ENCODE peak calls at places on chromosomes 3 and 15, in five cellular contexts. Q is endothelial cell of umbilical vein, Z is stomach, E is right cardiac atrium, N is heart left ventricle. A is an unnamed sample.

GRCh38 chr15:34841220-34841841 is 46.0 kb upstream of the ACTC1 start:
- DNase-seq in N (no peak), E (no peak), Q (no peak), Z (no peak), A (no peak)

GRCh38 chr15:47411733-47412530 is 305.4 kb upstream of the SEMA6D start:
- DNase-seq in Q (peak; percentile 73), N (no peak), E (peak; percentile 49), Z (no peak), A (peak; percentile 47)

GRCh38 chr3:110126065-110126464 is 788.7 kb upstream of the DPPA4 start:
- DNase-seq in E (peak; percentile 33), Z (no peak), Q (no peak), N (no peak), A (no peak)

GRCh38 chr15:29242466-29243242 is 27.0 kb downstream of the NSMCE3 start:
- DNase-seq in E (no peak), N (no peak), Z (no peak), Q (no peak), A (no peak)

GRCh38 chr15:94375997-94376396 is 144.6 kb downstream of the MCTP2 start:
- DNase-seq in N (no peak), Z (no peak), E (no peak), Q (no peak), A (no peak)

GRCh38 chr3:39133093-39133490 is 20.3 kb downstream of the CSRNP1 start:
- DNase-seq in N (no peak), E (no peak), Q (no peak), Z (no peak), A (no peak)

GRCh38 chr3:13549513-13550256 is 760 bp downstream of the FBLN2 start:
- DNase-seq in Z (no peak), N (no peak), E (peak; percentile 79), Q (no peak), A (no peak)

GRCh38 chr3:140842984-140843649 is 98.5 kb upstream of the SLC25A36 start:
- DNase-seq in E (peak; percentile 9), Z (no peak), N (no peak), Q (no peak), A (no peak)

GRCh38 chr3:194809382-194809781 is 123.7 kb downstream of the FAM43A start:
- DNase-seq in N (no peak), E (no peak), Z (no peak), Q (no peak), A (no peak)

GRCh38 chr15:27222479-27222878 is 251.5 kb downstream of the GABRG3 start:
- DNase-seq in Z (no peak), N (no peak), Q (no peak), E (no peak), A (no peak)

GRCh38 chr15:72604794-72605193 is 49.7 kb upstream of the GOLGA6B start:
- DNase-seq in N (no peak), Z (no peak), E (no peak), Q (no peak), A (peak; percentile 21)

GRCh38 chr15:98503970-98504369 is 144.4 kb upstream of the IGF1R start:
- DNase-seq in N (no peak), Q (no peak), Z (no peak), E (no peak), A (no peak)

GRCh38 chr3:30263921-30264313 is 342.5 kb upstream of the TGFBR2 start:
- DNase-seq in Q (no peak), Z (no peak), N (no peak), E (peak; percentile 37), A (no peak)

GRCh38 chr15:40241305-40242215 is 2.7 kb downstream of the PAK6 start:
- DNase-seq in Z (peak; percentile 15), N (no peak), Q (no peak), E (no peak), A (no peak)

GRCh38 chr15:62389887-62390792 is 225.1 kb upstream of the C2CD4B start:
- DNase-seq in Z (peak; percentile 71), N (peak; percentile 79), Q (peak; percentile 74), E (peak; percentile 90), A (peak; percentile 85)

GRCh38 chr3:126019683-126020082 is 50.7 kb downstream of the ROPN1B start:
- DNase-seq in N (no peak), Z (no peak), Q (no peak), E (no peak), A (no peak)

GRCh38 chr3:4722103-4722502 is 229.0 kb downstream of the ITPR1 start:
- DNase-seq in Z (no peak), E (peak; percentile 80), N (peak; percentile 60), Q (peak; percentile 81), A (peak; percentile 51)

GRCh38 chr15:63322541-63322940 is 45.1 kb downstream of the APH1B start:
- DNase-seq in N (peak; percentile 67), E (peak; percentile 64), Z (no peak), Q (peak; percentile 39), A (no peak)

GRCh38 chr3:43894176-43895049 is 203.7 kb downstream of the ABHD5 start:
- DNase-seq in Q (peak; percentile 77), N (peak; percentile 66), E (peak; percentile 93), Z (peak; percentile 52), A (peak; percentile 84)

GRCh38 chr3:139281096-139281495 is 62.7 kb upstream of the MRPS22 start:
- DNase-seq in Q (no peak), Z (no peak), E (no peak), N (no peak), A (no peak)

GRCh38 chr3:114121996-114122709 is 56.7 kb downstream of the DRD3 start:
- DNase-seq in Q (peak; percentile 92), E (peak; percentile 53), Z (no peak), N (no peak), A (no peak)

GRCh38 chr3:122102191-122102935 is 47.2 kb downstream of the CD86 start:
- DNase-seq in E (no peak), Z (no peak), N (no peak), Q (no peak), A (no peak)

GRCh38 chr3:14397531-14397930 is 4.9 kb upstream of the SLC6A6 start:
- DNase-seq in Q (no peak), N (peak; percentile 60), Z (no peak), E (peak; percentile 63), A (no peak)

GRCh38 chr15:57060799-57061198 is 142.4 kb downstream of the TCF12 start:
- DNase-seq in E (no peak), Q (peak; percentile 89), Z (no peak), N (no peak), A (no peak)

GRCh38 chr15:39194431-39194830 is 386.4 kb upstream of the THBS1 start:
- DNase-seq in E (no peak), N (no peak), Q (peak; percentile 83), Z (no peak), A (no peak)

GRCh38 chr3:149080699-149081091 is 5.6 kb downstream of the HLTF start:
- DNase-seq in N (no peak), Z (no peak), E (no peak), Q (peak; percentile 67), A (no peak)

GRCh38 chr3:185561958-185562357 is 9.6 kb upstream of the LIPH start:
- DNase-seq in N (no peak), Z (no peak), Q (no peak), E (no peak), A (no peak)

GRCh38 chr3:128709038-128709437 is 16.9 kb upstream of the RAB7A start:
- DNase-seq in Z (no peak), Q (no peak), E (no peak), N (no peak), A (no peak)

GRCh38 chr15:58063612-58064011 is 1.9 kb downstream of the ALDH1A2 start:
- DNase-seq in Z (no peak), Q (no peak), E (no peak), N (no peak), A (no peak)

GRCh38 chr15:58064119-58065010 is 1.1 kb downstream of the ALDH1A2 start:
- DNase-seq in Z (no peak), N (no peak), Q (peak; percentile 75), E (no peak), A (no peak)

GRCh38 chr15:58062175-58062574 is 3.3 kb downstream of the ALDH1A2 start:
- DNase-seq in Z (no peak), E (no peak), N (no peak), Q (peak; percentile 66), A (no peak)

GRCh38 chr15:58065011-58065444 is 483 bp downstream of the ALDH1A2 start:
- DNase-seq in Q (peak; percentile 81), N (peak; percentile 40), Z (no peak), E (peak; percentile 81), A (no peak)

GRCh38 chr15:58062983-58063382 is 2.5 kb downstream of the ALDH1A2 start:
- DNase-seq in N (no peak), Q (peak; percentile 63), E (no peak), Z (no peak), A (no peak)
- H3K4me3 ChIP-seq in N (peak overlapping the region; percentile 62), Q (no peak overlapping the region), E (peak overlapping the region; percentile 37), Z (no peak overlapping the region), A (no peak overlapping the region)

GRCh38 chr15:95842576-95842975 is 487.9 kb upstream of the NR2F2 start:
- DNase-seq in Q (no peak), N (no peak), E (no peak), Z (no peak), A (no peak)
- H3K4me1 ChIP-seq in Q (peaks cover 2% of the 10 kb centered on the region), N (peaks cover 6% of the 10 kb centered on the region), E (no peaks in the 10 kb centered on the region), Z (no peaks in the 10 kb centered on the region), A (peaks cover 12% of the 10 kb centered on the region)

GRCh38 chr15:74775894-74776293 is 6.0 kb upstream of the CSK start:
- DNase-seq in Z (no peak), N (no peak), Q (no peak), E (no peak), A (no peak)

GRCh38 chr15:74778599-74778970 is 3.3 kb upstream of the CSK start:
- DNase-seq in N (no peak), Z (no peak), Q (no peak), E (no peak), A (no peak)

GRCh38 chr15:74776851-74777768 is 4.8 kb upstream of the CSK start:
- DNase-seq in Z (no peak), N (no peak), E (peak; percentile 64), Q (peak; percentile 78), A (peak; percentile 87)

GRCh38 chr15:74779162-74779648 is 2.7 kb upstream of the CSK start:
- DNase-seq in Z (no peak), E (no peak), N (no peak), Q (no peak), A (no peak)

GRCh38 chr15:74777769-74778598 is 3.9 kb upstream of the CSK start:
- DNase-seq in Z (no peak), Q (no peak), E (no peak), N (no peak), A (no peak)
- H3K4me3 ChIP-seq in Z (no peak overlapping the region), Q (no peak overlapping the region), E (no peak overlapping the region), N (no peak overlapping the region), A (no peak overlapping the region)

GRCh38 chr3:127354761-127355160 is 66.9 kb upstream of the PRR20G start:
- DNase-seq in Z (no peak), N (no peak), E (no peak), Q (no peak), A (no peak)

GRCh38 chr3:127363171-127363570 is 75.3 kb upstream of the PRR20G start:
- DNase-seq in Z (no peak), E (no peak), N (no peak), Q (no peak), A (no peak)

GRCh38 chr3:127356381-127356780 is 68.5 kb upstream of the PRR20G start:
- DNase-seq in Z (no peak), E (no peak), N (no peak), Q (no peak), A (no peak)

GRCh38 chr3:127360647-127361046 is 72.8 kb upstream of the PRR20G start:
- DNase-seq in Z (no peak), N (no peak), E (no peak), Q (no peak), A (no peak)

GRCh38 chr3:127358641-127359040 is 70.8 kb upstream of the PRR20G start:
- DNase-seq in Q (no peak), E (no peak), N (no peak), Z (no peak), A (no peak)
- H3K4me1 ChIP-seq in Q (no peaks in the 10 kb centered on the region), E (no peaks in the 10 kb centered on the region), N (no peaks in the 10 kb centered on the region), Z (no peaks in the 10 kb centered on the region), A (no peaks in the 10 kb centered on the region)

GRCh38 chr3:71127463-71128243 is 455.9 kb downstream of the FOXP1 start:
- DNase-seq in N (no peak), E (no peak), Z (no peak), Q (peak; percentile 73), A (no peak)
- H3K4me3 ChIP-seq in N (peak overlapping the region; percentile 57), E (peak overlapping the region; percentile 74), Z (peak overlapping the region; percentile 55), Q (no peak overlapping the region), A (no peak overlapping the region)